ENCODE peak calls at places on chromosome 2, in four cellular contexts. H, Y, N and R are unnamed samples.

GRCh38 chr2:172429351-172429968 is 2.1 kb downstream of the ITGA6 start:
- DNase-seq in H (no peak), Y (no peak), N (no peak), R (no peak)

GRCh38 chr2:118046628-118047210 is 32.8 kb upstream of the CCDC93 start:
- DNase-seq in H (no peak), Y (no peak), N (peak), R (no peak)

GRCh38 chr2:183490930-183491329 is 366.7 kb downstream of the NUP35 start:
- DNase-seq in H (no peak), Y (no peak), N (no peak), R (no peak)

GRCh38 chr2:125696573-125696972 is 959.4 kb upstream of the GYPC start:
- DNase-seq in H (peak), Y (no peak), N (no peak), R (no peak)

GRCh38 chr2:172109670-172110421 is 7.1 kb upstream of the DLX2 start:
- DNase-seq in H (no peak), Y (no peak), N (no peak), R (no peak)

GRCh38 chr2:19876751-19877150 is 25.0 kb downstream of the TTC32 start:
- DNase-seq in H (no peak), Y (no peak), N (no peak), R (no peak)

GRCh38 chr2:224562831-224563230 is 22.3 kb downstream of the CUL3 start:
- DNase-seq in H (no peak), Y (no peak), N (no peak), R (no peak)

GRCh38 chr2:72162574-72162973 is 14.9 kb upstream of the CYP26B1 start:
- DNase-seq in H (no peak), Y (no peak), N (no peak), R (no peak)

GRCh38 chr2:63588385-63589147 is at the start of the genes MDH1 and WDPCP:
- DNase-seq in H (peak), Y (peak), N (peak), R (peak)

GRCh38 chr2:97676620-97677019 is 7.1 kb downstream of the C2orf92 start:
- DNase-seq in H (no peak), Y (no peak), N (no peak), R (no peak)
- H3K27ac ChIP-seq in H (no peak), Y (no peak), N (no peak), R (no peak)

DNA sequence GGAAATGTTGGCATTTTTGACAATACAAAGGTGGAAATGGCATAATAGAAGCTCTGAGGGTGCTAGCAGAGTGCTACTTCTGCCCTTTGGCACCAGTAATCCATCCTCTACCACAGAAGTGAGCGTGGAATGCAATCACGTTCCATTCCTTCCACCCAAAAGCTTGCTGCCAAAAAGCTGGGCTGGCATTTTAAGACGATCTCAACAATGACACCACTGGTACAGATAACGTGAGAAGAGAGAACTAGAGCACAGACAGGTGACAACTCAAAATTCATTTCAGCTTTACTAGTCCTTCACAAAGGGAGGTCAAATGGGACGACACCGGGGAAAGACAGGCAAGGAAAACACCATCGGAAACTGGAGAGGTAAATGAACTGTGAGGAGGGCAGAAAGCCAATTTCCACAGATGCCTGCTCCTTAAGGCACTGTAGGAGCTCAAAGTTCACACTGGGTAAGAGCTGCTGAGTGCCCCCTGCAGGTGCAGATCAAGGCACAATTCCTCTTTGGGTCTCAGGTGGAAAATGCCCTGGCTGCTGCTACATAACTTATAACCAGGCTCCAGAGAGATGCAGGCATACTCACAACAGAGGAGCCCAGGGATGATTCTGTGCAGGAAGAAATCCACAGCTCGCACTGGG is 50.7 kb upstream of the RNU4ATAC start:
- DNase-seq in H (peak), Y (no peak), N (peak), R (no peak)
- H3K27ac ChIP-seq in H (no peak), Y (no peak), N (peak), R (no peak)

GRCh38 chr2:8168876-8169275 is 513.0 kb upstream of the ID2 start:
- DNase-seq in H (no peak), Y (no peak), N (no peak), R (no peak)
- H3K27ac ChIP-seq in H (no peak), Y (no peak), N (no peak), R (no peak)

GRCh38 chr2:222208010-222208690 is 90.6 kb downstream of the PAX3 start:
- DNase-seq in H (no peak), Y (no peak), N (no peak), R (no peak)
- H3K27ac ChIP-seq in H (no peak), Y (no peak), N (no peak), R (no peak)

DNA sequence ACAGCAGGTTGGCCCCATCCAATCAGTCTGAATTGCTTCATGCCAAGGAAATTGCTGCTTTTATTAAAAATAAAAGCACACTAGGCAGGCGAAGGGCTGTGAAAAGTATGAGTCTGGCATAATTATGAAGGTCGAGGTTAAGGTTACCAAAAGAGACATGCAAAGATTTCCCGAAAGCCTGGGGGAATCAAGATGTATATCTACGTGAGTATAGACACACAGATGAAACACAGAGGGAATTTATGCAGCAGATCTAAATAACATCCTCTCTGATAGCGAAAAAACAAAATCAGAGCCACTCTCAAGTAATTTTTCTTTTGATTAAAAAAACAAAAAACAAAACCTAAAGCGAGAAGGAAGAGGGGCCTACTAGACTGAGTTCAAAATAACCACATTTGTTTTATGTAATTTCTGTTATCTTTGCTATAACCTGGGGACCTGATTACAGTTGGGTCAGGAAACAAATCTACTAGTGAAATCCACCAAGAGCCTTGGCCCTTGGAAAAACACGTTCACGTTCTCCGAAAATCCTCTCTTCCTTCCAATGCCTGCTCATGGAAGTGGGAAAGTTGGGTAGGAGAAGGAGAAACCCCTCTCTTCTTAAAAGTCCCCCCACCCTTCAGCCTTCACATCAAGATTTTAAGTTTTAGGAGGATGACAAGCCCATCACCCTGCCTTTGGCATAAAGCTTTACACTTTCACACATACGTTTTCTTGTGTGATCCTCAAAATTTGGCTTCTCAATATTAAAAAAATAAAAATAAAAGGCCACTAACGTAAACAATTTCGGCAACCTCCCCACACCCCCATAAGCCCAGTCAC is 1.4 kb downstream of the AAK1 start:
- DNase-seq in H (no peak), Y (no peak), N (peak), R (no peak)
- H3K27ac ChIP-seq in H (peak), Y (no peak), N (peak), R (peak)

GRCh38 chr2:212288308-212288707 is 250.3 kb downstream of the ERBB4 start:
- DNase-seq in H (no peak), Y (no peak), N (no peak), R (no peak)

GRCh38 chr2:212289301-212289700 is 249.3 kb downstream of the ERBB4 start:
- DNase-seq in H (no peak), Y (no peak), N (no peak), R (no peak)

GRCh38 chr2:212282596-212283330 is 255.8 kb downstream of the ERBB4 start:
- DNase-seq in H (no peak), Y (no peak), N (no peak), R (no peak)

GRCh38 chr2:212284166-212284565 is 254.4 kb downstream of the ERBB4 start:
- DNase-seq in H (no peak), Y (no peak), N (no peak), R (no peak)
- H3K27ac ChIP-seq in H (no peak), Y (no peak), N (no peak), R (no peak)

GRCh38 chr2:175175896-175176295 is 5.6 kb downstream of the ATP5MC3 start:
- DNase-seq in H (no peak), Y (no peak), N (peak), R (no peak)

GRCh38 chr2:175170679-175171304 is 2.8 kb upstream of the ATF2 start:
- DNase-seq in H (no peak), Y (no peak), N (no peak), R (no peak)

GRCh38 chr2:175180701-175181103 is 808 bp downstream of the ATP5MC3 start:
- DNase-seq in H (peak), Y (peak), N (peak), R (peak)

GRCh38 chr2:175176624-175177023 is 4.9 kb downstream of the ATP5MC3 start:
- DNase-seq in H (no peak), Y (no peak), N (no peak), R (no peak)

DNA sequence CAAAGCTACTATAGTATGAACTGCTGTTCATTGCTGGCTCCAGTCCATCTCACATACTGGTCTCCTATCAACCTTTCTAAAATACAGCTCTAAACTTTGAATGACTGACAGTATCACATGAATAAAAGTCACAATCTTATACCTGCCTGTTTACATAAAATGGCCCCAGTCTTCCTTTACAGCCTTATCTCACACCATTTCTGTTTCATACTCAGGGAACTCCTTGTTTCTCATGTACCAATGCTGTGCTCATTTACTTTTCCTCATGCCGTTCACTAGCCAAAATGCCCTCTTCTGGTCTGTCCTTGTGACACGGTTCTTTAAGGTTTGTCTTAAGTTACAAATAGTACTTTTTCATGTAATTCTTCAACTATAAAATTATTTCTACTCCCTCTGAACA is 6.2 kb downstream of the ATP5MC3 start:
- DNase-seq in H (no peak), Y (no peak), N (no peak), R (no peak)
- H3K27ac ChIP-seq in H (no peak), Y (no peak), N (peak), R (no peak)